ENCODE peak calls at places on chromosomes 5 and 9, in seven cellular contexts. H is HCT116, L is SK-N-SH, E is GM12878, S is K562, V is HepG2, N is H1. D is an unnamed sample.

GRCh38 chr5:113179156-113179555 is 202.6 kb downstream of the DCP2 start:
- DNase-seq in E (no peak), L (peak), V (no peak), N (no peak), H (no peak), S (no peak), D (no peak)

GRCh38 chr9:4137234-4137633 is 162.6 kb downstream of the GLIS3 start:
- DNase-seq in V (peak), E (no peak), N (no peak), S (no peak), H (peak), L (no peak), D (peak)

GRCh38 chr5:137254153-137254552 is 245.0 kb downstream of the SPOCK1 start:
- DNase-seq in V (no peak), N (no peak), H (no peak), S (no peak), L (no peak), E (no peak), D (no peak)

GRCh38 chr5:158952951-158953350 is 146.8 kb downstream of the EBF1 start:
- DNase-seq in H (no peak), E (no peak), N (no peak), V (no peak), S (no peak), L (no peak), D (no peak)

GRCh38 chr9:113690055-113690740 is 185.9 kb upstream of the ZNF618 start:
- DNase-seq in L (no peak), H (no peak), V (no peak), N (no peak), S (no peak), E (no peak), D (no peak)

GRCh38 chr5:40437452-40437861 is 242.3 kb upstream of the PTGER4 start:
- DNase-seq in S (no peak), E (no peak), V (no peak), L (no peak), H (no peak), N (no peak), D (no peak)

GRCh38 chr9:104177003-104177611 is 83.0 kb downstream of the SMC2 start:
- DNase-seq in H (peak), S (no peak), L (no peak), N (no peak), E (no peak), V (peak), D (peak)

GRCh38 chr9:99870126-99870525 is 36.3 kb upstream of the STX17 start:
- DNase-seq in E (no peak), V (no peak), S (no peak), H (no peak), L (no peak), N (no peak), D (no peak)

GRCh38 chr5:110544603-110545002 is 181.9 kb downstream of the TMEM232 start:
- DNase-seq in V (no peak), H (no peak), L (no peak), N (no peak), E (no peak), S (no peak), D (no peak)

GRCh38 chr9:7973123-7973522 is 173.5 kb upstream of the DMAC1 start:
- DNase-seq in L (no peak), E (no peak), H (no peak), N (no peak), S (no peak), V (no peak), D (no peak)

GRCh38 chr9:79254900-79255651 is 316.7 kb upstream of the TLE4 start:
- DNase-seq in L (no peak), H (no peak), V (no peak), E (no peak), S (no peak), N (no peak), D (no peak)

GRCh38 chr5:39608024-39608423 is 183.2 kb upstream of the DAB2 start:
- DNase-seq in N (no peak), S (no peak), L (no peak), H (no peak), V (no peak), E (no peak), D (no peak)

GRCh38 chr9:130936285-130937117 is 2.5 kb downstream of the FIBCD1 start:
- DNase-seq in H (no peak), V (peak), E (no peak), S (peak), N (peak), L (no peak), D (peak)

GRCh38 chr9:136619742-136620440 is 42.8 kb upstream of the EGFL7 start:
- DNase-seq in S (no peak), H (no peak), V (peak), N (peak), L (no peak), E (no peak), D (no peak)

GRCh38 chr5:175829718-175830585 is 41.4 kb upstream of the CPLX2 start:
- DNase-seq in L (no peak), S (no peak), N (no peak), H (no peak), V (no peak), E (no peak), D (no peak)

GRCh38 chr5:157506981-157507780 is 47.2 kb downstream of the NIPAL4 start:
- DNase-seq in V (no peak), E (no peak), H (no peak), L (no peak), N (no peak), S (no peak), D (peak)

GRCh38 chr9:6852243-6852963 is 94.6 kb downstream of the KDM4C start:
- DNase-seq in N (no peak), L (no peak), H (no peak), S (no peak), E (no peak), V (peak), D (peak)

GRCh38 chr9:108351571-108351970 is 504.2 kb downstream of the ACTL7B start:
- DNase-seq in N (no peak), V (no peak), E (no peak), H (no peak), S (no peak), L (no peak), D (no peak)

GRCh38 chr5:39519566-39520231 is 94.9 kb upstream of the DAB2 start:
- DNase-seq in N (no peak), E (no peak), S (no peak), H (no peak), V (no peak), L (no peak), D (peak)

GRCh38 chr9:26667882-26668281 is 224.7 kb downstream of the CAAP1 start:
- DNase-seq in H (no peak), N (no peak), V (no peak), E (no peak), S (no peak), L (no peak), D (no peak)

GRCh38 chr9:81211741-81212140 is 477.6 kb downstream of the TLE1 start:
- DNase-seq in V (no peak), S (no peak), H (no peak), L (no peak), E (no peak), N (no peak), D (no peak)

GRCh38 chr9:101311759-101312420 is 72.9 kb downstream of the BAAT start:
- DNase-seq in V (peak), S (peak), N (no peak), H (peak), E (peak), L (peak), D (peak)

GRCh38 chr9:88521308-88521707 is 13.7 kb upstream of the NXNL2 start:
- DNase-seq in N (no peak), E (no peak), S (no peak), V (no peak), H (no peak), L (no peak), D (no peak)

GRCh38 chr5:93299596-93300308 is 281.3 kb downstream of the NR2F1-AS1 start:
- DNase-seq in N (peak), H (no peak), L (no peak), V (no peak), E (no peak), S (no peak), D (no peak)

GRCh38 chr5:54115768-54116403 is 194.5 kb downstream of the ARL15 start:
- DNase-seq in V (no peak), H (no peak), N (no peak), S (no peak), L (peak), E (no peak), D (peak)

GRCh38 chr5:42811591-42812392 is at the start of gene SELENOP:
- DNase-seq in N (no peak), E (peak), S (no peak), V (peak), L (no peak), H (peak), D (peak)
- H3K9ac ChIP-seq in N (peak), E (no peak), S (no peak), V (peak), L (no peak), H (no peak), D (no peak)

DNA sequence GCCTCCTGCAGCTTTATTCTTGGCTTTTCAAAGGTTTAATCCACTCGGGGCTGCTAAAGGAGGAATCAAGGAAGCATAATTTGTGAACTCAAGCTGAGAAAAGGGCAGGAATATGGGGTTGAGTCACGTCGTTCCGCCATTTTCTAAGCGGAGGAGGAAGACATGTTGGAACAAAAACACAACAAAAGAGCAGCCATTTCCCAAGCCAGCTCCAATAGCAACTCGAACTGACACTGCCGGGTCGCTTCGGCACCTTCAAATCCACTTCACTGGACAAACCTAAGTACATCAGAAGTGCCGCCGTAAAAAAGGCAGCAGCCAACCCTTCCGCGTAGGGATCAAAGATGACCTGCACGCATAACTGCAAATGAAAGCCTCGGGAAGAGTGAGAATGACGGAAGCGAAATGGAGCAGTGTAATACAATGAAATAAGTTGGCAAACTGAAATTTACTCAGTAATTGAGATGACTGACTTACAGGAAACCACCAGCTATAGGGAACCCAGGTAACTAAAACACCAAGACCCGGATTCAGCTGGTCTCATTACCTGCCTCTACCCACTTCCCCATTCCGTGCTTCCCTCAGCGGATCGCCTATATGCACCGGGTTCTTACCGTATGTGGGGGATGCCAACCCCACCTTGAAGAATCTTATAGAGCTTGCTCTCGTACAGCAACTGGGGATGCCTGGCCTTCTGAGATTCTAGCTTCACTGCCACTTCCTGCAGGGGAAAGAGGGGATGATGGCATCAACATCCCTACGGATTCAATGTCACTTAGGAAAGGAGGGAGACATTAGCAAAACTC is 1.6 kb downstream of the CSNK1A1 start:
- DNase-seq in V (peak), N (no peak), H (peak), S (no peak), E (peak), L (peak), D (peak)
- TF ChIP-seq MAX in V (peak), N (peak), H (no peak), S (no peak), E (no peak), L (no peak), D (no peak)

GRCh38 chr9:29212590-29213373 is 1639.5 kb upstream of the C9orf72 start:
- DNase-seq in L (peak), E (no peak), N (peak), H (no peak), S (no peak), V (no peak), D (no peak)
- H3K9ac ChIP-seq in L (peak), E (no peak), N (peak), H (no peak), S (no peak), V (no peak), D (no peak)

GRCh38 chr5:65142511-65143011 is 339.2 kb downstream of the ADAMTS6 start:
- DNase-seq in V (no peak), E (no peak), H (no peak), N (no peak), L (no peak), S (no peak), D (peak)
- TF ChIP-seq MAX in V (no peak), E (no peak), H (no peak), N (no peak), L (no peak), S (no peak), D (no peak)

GRCh38 chr9:72909428-72909827 is 43.4 kb downstream of the ALDH1A1 start:
- DNase-seq in S (no peak), V (peak), H (no peak), N (no peak), L (no peak), E (no peak), D (no peak)
- H3K9ac ChIP-seq in S (no peak), V (no peak), H (no peak), N (no peak), L (no peak), E (no peak), D (no peak)

DNA sequence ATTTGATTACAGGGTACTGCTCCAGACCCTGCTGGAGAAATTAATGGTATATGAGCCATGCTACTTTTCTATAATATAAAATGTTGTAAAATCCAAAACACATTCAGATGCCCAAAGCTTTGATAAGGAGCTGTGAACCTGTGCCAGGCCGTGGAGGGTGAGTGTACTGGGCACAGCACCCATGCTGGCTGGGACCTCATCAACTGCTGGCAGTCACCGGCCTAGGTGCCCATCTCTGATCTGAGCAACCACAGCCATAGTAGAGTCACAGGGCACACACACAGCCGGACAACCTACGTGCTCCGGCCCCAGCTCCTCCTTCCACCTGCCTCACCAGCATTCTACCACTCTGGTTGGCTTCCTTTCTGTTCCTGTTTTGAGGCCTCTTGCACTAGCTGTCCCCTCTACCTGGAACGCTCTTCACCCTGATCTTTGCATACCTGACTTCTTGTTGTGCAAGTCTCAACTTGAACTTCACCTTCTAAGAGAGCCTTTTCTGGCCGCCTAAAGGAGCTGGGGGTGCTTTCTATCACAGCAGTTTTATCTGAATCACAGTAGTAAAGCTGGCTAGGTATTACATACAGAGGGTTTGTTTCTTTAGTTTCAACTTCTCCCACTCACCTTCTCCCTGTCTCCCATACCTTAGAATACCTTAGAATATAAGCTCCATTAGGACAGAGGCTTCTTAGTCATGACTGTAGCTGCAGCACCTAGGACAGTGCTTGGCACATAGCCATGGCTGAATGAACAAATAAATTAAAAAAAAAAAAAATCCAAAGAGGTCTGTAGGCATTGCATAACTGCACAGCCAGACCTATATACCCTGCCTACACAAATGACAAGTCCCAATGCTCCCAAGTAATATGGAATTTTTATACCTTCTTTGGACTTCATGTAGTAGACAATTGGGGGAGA is 51.7 kb downstream of the MED27 start:
- DNase-seq in V (no peak), L (no peak), N (no peak), S (no peak), E (no peak), H (no peak), D (no peak)
- TF ChIP-seq MAX in V (no peak), L (no peak), N (no peak), S (no peak), E (no peak), H (no peak), D (no peak)

GRCh38 chr5:82413302-82414042 is 135.3 kb upstream of the RPS23 start:
- DNase-seq in S (no peak), H (no peak), L (no peak), E (no peak), V (no peak), N (no peak), D (no peak)
- H3K9ac ChIP-seq in S (no peak), H (no peak), L (peak), E (no peak), V (no peak), N (no peak), D (no peak)

GRCh38 chr5:107104774-107105050 is 566.0 kb downstream of the EFNA5 start:
- DNase-seq in S (no peak), E (peak), N (no peak), H (no peak), V (no peak), L (no peak), D (no peak)
- TF ChIP-seq MAX in S (no peak), E (peak), N (no peak), H (no peak), V (no peak), L (no peak), D (no peak)

DNA sequence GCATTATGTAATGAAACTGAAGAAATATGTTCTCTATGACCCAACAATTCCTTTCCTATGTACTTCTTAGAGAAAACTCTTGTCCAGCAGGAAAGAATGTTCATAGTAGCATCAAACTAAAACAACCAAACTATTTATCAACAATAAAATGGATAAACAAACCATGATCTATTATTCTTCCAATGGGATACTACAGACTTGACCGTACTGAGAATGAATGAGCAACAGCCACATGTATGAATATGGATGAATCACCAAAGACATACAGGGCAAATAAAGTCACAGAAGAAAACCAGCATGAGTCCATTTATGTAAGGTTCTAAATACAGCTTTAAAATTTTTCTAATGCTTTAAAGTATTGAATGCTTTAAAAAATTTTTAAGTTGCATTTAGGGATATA is 73.6 kb upstream of the SUSD1 start:
- DNase-seq in S (no peak), N (no peak), H (no peak), L (no peak), V (no peak), E (no peak), D (peak)
- H3K9ac ChIP-seq in S (no peak), N (no peak), H (no peak), L (peak), V (no peak), E (no peak), D (peak)